ENCODE peak calls at places on chromosomes 13 and 19, in eight cellular contexts. O is lung, H is foreskin fibroblast, V is mucosa of descending colon, G is astrocyte of the cerebellum, B is tibial nerve, S is heart right ventricle, K is fibroblast of the aortic adventitia. Y is an unnamed sample.

GRCh38 chr19:55452381-55453325 is 8.8 kb downstream of the ISOC2 start:
- DNase-seq in O (peak; percentile 68), H (peak; percentile 80), V (peak; percentile 71), G (no peak), B (peak; percentile 43), S (peak; percentile 71), K (peak; percentile 42), Y (peak; percentile 31)

GRCh38 chr13:50850445-50850844 is 7.0 kb upstream of the DLEU7 start:
- DNase-seq in O (no peak), H (no peak), V (no peak), G (no peak), B (no peak), S (no peak), K (no peak), Y (no peak)

GRCh38 chr13:109427695-109428094 is 358.7 kb downstream of the IRS2 start:
- DNase-seq in O (no peak), H (no peak), V (no peak), G (no peak), B (no peak), S (no peak), K (no peak), Y (no peak)

GRCh38 chr19:4083677-4084546 is 17.2 kb upstream of the ZBTB7A start:
- DNase-seq in O (no peak), H (no peak), V (peak; percentile 80), G (no peak), B (no peak), S (peak; percentile 50), K (no peak), Y (peak; percentile 66)

GRCh38 chr13:44870456-44870929 is 118.8 kb downstream of the NUFIP1 start:
- DNase-seq in O (peak; percentile 33), H (no peak), V (peak; percentile 70), G (no peak), B (peak; percentile 26), S (peak; percentile 32), K (no peak), Y (no peak)

GRCh38 chr13:48559638-48560320 is 26.9 kb upstream of the RCBTB2 start:
- DNase-seq in O (no peak), H (peak; percentile 42), V (no peak), G (no peak), B (no peak), S (no peak), K (peak; percentile 58), Y (no peak)

GRCh38 chr13:48573213-48573612 is 40.3 kb upstream of the RCBTB2 start:
- DNase-seq in O (no peak), H (no peak), V (no peak), G (no peak), B (no peak), S (peak; percentile 11), K (no peak), Y (no peak)

GRCh38 chr13:20616059-20616797 is 49.3 kb downstream of the IFT88 start:
- DNase-seq in O (no peak), H (peak; percentile 81), V (no peak), G (peak; percentile 53), B (no peak), S (no peak), K (peak; percentile 75), Y (no peak)

GRCh38 chr13:85665286-85665685 is 133.9 kb downstream of the SLITRK6 start:
- DNase-seq in O (no peak), H (no peak), V (no peak), G (no peak), B (no peak), S (no peak), K (no peak), Y (no peak)

GRCh38 chr19:54551950-54552912 is 21.4 kb upstream of the LILRA2 start:
- DNase-seq in O (no peak), H (no peak), V (no peak), G (no peak), B (no peak), S (peak; percentile 12), K (no peak), Y (peak; percentile 72)

GRCh38 chr19:32289566-32290210 is 55.7 kb upstream of the ZNF507 start:
- DNase-seq in O (no peak), H (no peak), V (no peak), G (no peak), B (no peak), S (no peak), K (no peak), Y (no peak)

GRCh38 chr13:114068723-114069322 is 63.6 kb downstream of the RASA3 start:
- DNase-seq in O (no peak), H (peak; percentile 84), V (peak; percentile 26), G (no peak), B (peak; percentile 13), S (no peak), K (peak; percentile 88), Y (no peak)

GRCh38 chr13:103692442-103692841 is 626.2 kb upstream of the SLC10A2 start:
- DNase-seq in O (no peak), H (no peak), V (no peak), G (no peak), B (no peak), S (no peak), K (no peak), Y (no peak)

GRCh38 chr13:113588394-113589111 is 4.0 kb downstream of the TFDP1 start:
- DNase-seq in O (no peak), H (no peak), V (no peak), G (no peak), B (no peak), S (no peak), K (no peak), Y (no peak)

GRCh38 chr19:12965017-12965811 is 4.2 kb upstream of the DAND5 start:
- DNase-seq in O (peak; percentile 83), H (peak; percentile 83), V (peak; percentile 92), G (no peak), B (peak; percentile 59), S (peak; percentile 77), K (peak; percentile 65), Y (peak; percentile 83)

GRCh38 chr19:4352701-4353121 is 9.3 kb downstream of the MPND start:
- DNase-seq in O (no peak), H (peak; percentile 76), V (no peak), G (peak; percentile 63), B (no peak), S (no peak), K (peak; percentile 79), Y (peak; percentile 76)

GRCh38 chr19:7869910-7870511 is 4.2 kb downstream of the PRR36 start:
- DNase-seq in O (no peak), H (peak; percentile 54), V (peak; percentile 72), G (no peak), B (no peak), S (peak; percentile 29), K (peak; percentile 44), Y (peak; percentile 77)

GRCh38 chr19:38095411-38096308 is 128.4 kb downstream of the DPF1 start:
- DNase-seq in O (peak; percentile 74), H (peak; percentile 88), V (peak; percentile 71), G (peak; percentile 51), B (peak; percentile 63), S (peak; percentile 68), K (peak; percentile 68), Y (peak; percentile 67)

GRCh38 chr19:38100589-38100988 is 123.4 kb downstream of the DPF1 start:
- DNase-seq in O (no peak), H (no peak), V (no peak), G (no peak), B (no peak), S (no peak), K (no peak), Y (no peak)

GRCh38 chr19:38105574-38105973 is 118.4 kb downstream of the DPF1 start:
- DNase-seq in O (no peak), H (no peak), V (no peak), G (no peak), B (no peak), S (no peak), K (no peak), Y (no peak)

GRCh38 chr19:38101723-38102122 is 122.3 kb downstream of the DPF1 start:
- DNase-seq in O (no peak), H (no peak), V (no peak), G (no peak), B (no peak), S (no peak), K (no peak), Y (no peak)

GRCh38 chr19:38099966-38100365 is 124.1 kb downstream of the DPF1 start:
- DNase-seq in O (no peak), H (no peak), V (no peak), G (no peak), B (no peak), S (no peak), K (no peak), Y (no peak)
- H3K4me3 ChIP-seq in O (no peak overlapping the region), H (no peak overlapping the region), V (no peak overlapping the region), G (no peak overlapping the region), B (no peak overlapping the region), S (no peak overlapping the region), K (no peak overlapping the region), Y (no peak overlapping the region)

GRCh38 chr13:41352935-41353801 is 42.1 kb downstream of the NAA16 start:
- DNase-seq in O (no peak), H (peak; percentile 70), V (no peak), G (peak; percentile 44), B (no peak), S (peak; percentile 13), K (peak; percentile 72), Y (peak; percentile 67)
- TF ChIP-seq CTCF in O (peak; percentile 63), H (peak; percentile 71), V (peak; percentile 71), G (peak; percentile 73), B (peak; percentile 86), S (peak; percentile 83), K (peak; percentile 78), Y (peak; percentile 63)

GRCh38 chr19:10601999-10602329 is 14.9 kb upstream of the AP1M2 start:
- DNase-seq in O (no peak), H (no peak), V (no peak), G (no peak), B (no peak), S (no peak), K (no peak), Y (no peak)
- H3K4me3 ChIP-seq in O (no peak overlapping the region), H (peak overlapping the region; percentile 5), V (no peak overlapping the region), G (peak overlapping the region; percentile 7), B (no peak overlapping the region), S (peak overlapping the region; percentile 100), K (peak overlapping the region; percentile 31), Y (no peak overlapping the region)

DNA sequence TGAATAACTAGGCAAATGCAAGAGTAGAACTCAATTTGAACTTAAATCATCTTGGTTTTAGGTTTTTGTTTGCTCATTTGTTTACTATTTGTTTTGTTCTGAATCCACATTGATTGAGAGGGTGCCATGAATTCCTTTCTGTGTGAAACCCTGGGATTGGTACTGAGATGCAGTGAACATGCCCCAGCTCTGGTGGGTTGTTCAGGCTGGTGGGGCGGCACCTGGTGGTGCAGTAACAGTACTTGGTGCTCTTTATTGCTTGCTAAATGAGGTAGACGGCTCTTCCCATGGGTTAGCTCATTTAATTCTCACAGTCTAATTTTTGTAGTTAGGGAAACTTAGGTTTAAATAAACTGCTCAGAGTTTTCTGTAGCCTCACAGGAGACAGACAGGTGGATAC is 48.4 kb downstream of the WASF3 start:
- DNase-seq in O (no peak), H (no peak), V (no peak), G (no peak), B (no peak), S (no peak), K (no peak), Y (peak; percentile 2)
- TF ChIP-seq CTCF in O (no peak), H (no peak), V (no peak), G (no peak), B (no peak), S (no peak), K (no peak), Y (peak; percentile 19)

GRCh38 chr19:5803752-5804515 is 933 bp upstream of the NRTN start:
- DNase-seq in O (peak; percentile 89), H (peak; percentile 95), V (peak; percentile 96), G (peak; percentile 44), B (peak; percentile 38), S (peak; percentile 85), K (peak; percentile 72), Y (peak; percentile 92)
- H3K4me3 ChIP-seq in O (no peak overlapping the region), H (peak overlapping the region; percentile 31), V (no peak overlapping the region), G (peak overlapping the region; percentile 12), B (peak overlapping the region; percentile 12), S (peak overlapping the region; percentile 36), K (peak overlapping the region; percentile 48), Y (peak overlapping the region; percentile 50)